ENCODE peak calls at places on chromosomes 11 and 22, in ten cellular contexts. X is Caco-2; M is SJSA1; A is fibroblast of lung; J is left lung; G is A549; L is heart left ventricle; D is body of pancreas; V is CD8-positive, alpha-beta T cell; O is cardiac fibroblast. P is an unnamed sample.

GRCh38 chr11:14789879-14790484 is 102.0 kb downstream of the CYP2R1 start:
- DNase-seq in M (no peak), G (no peak), O (peak; percentile 48), J (no peak), X (no peak), A (no peak), V (no peak), D (no peak), L (no peak), P (peak; percentile 61)

GRCh38 chr11:114219559-114220349 is 76.4 kb upstream of the NNMT start:
- DNase-seq in L (no peak), A (peak; percentile 66), J (no peak), O (peak; percentile 95), D (no peak), X (no peak), M (no peak), G (no peak), V (no peak), P (peak; percentile 38)

GRCh38 chr11:32333335-32333991 is 101.9 kb downstream of the WT1 start:
- DNase-seq in A (peak; percentile 64), M (no peak), D (peak; percentile 77), G (peak; percentile 73), J (peak; percentile 63), X (no peak), L (peak; percentile 45), O (peak; percentile 61), V (peak; percentile 12), P (peak; percentile 76)

GRCh38 chr11:15557831-15558230 is 443.1 kb downstream of the INSC start:
- DNase-seq in L (no peak), V (no peak), M (no peak), A (no peak), J (no peak), G (no peak), X (no peak), D (no peak), O (no peak), P (no peak)

GRCh38 chr11:102485095-102485722 is 32.6 kb upstream of the TMEM123 start:
- DNase-seq in M (no peak), D (no peak), X (no peak), O (peak; percentile 34), A (no peak), J (no peak), G (no peak), L (no peak), V (no peak), P (peak; percentile 21)

GRCh38 chr11:4863893-4864292 is 14.9 kb upstream of the OR51S1 start:
- DNase-seq in M (no peak), D (no peak), L (no peak), J (no peak), V (no peak), X (no peak), G (no peak), O (no peak), A (no peak), P (no peak)

GRCh38 chr11:123255909-123256308 is 60.9 kb upstream of the CLMP start:
- DNase-seq in D (no peak), V (no peak), X (no peak), A (no peak), O (no peak), M (no peak), L (no peak), G (no peak), J (no peak), P (no peak)

GRCh38 chr11:114822038-114822437 is 143.7 kb downstream of the NXPE2 start:
- DNase-seq in J (no peak), O (no peak), D (no peak), X (no peak), L (no peak), A (no peak), M (no peak), V (no peak), G (no peak), P (no peak)

GRCh38 chr11:134098566-134099184 is 29.8 kb downstream of the JAM3 start:
- DNase-seq in G (no peak), J (no peak), L (no peak), X (no peak), D (no peak), A (no peak), V (no peak), M (no peak), O (no peak), P (no peak)

GRCh38 chr11:67670316-67671210 is 3.9 kb downstream of the ALDH3B2 start:
- DNase-seq in M (no peak), X (peak; percentile 57), V (no peak), J (no peak), O (no peak), G (no peak), A (no peak), D (no peak), L (no peak), P (no peak)

GRCh38 chr11:3867209-3868071 is 12.0 kb downstream of the STIM1 start:
- DNase-seq in X (no peak), D (peak; percentile 54), J (no peak), G (no peak), O (peak; percentile 53), M (no peak), L (peak; percentile 65), A (peak; percentile 12), V (no peak), P (no peak)

GRCh38 chr11:67048515-67048914 is 8.1 kb upstream of the RHOD start:
- DNase-seq in O (no peak), V (no peak), X (no peak), J (no peak), D (no peak), L (no peak), A (no peak), G (no peak), M (no peak), P (no peak)

GRCh38 chr11:23201936-23202522 is 341.8 kb upstream of the CCDC179 start:
- DNase-seq in V (no peak), O (no peak), A (no peak), G (no peak), D (no peak), M (no peak), L (no peak), X (no peak), J (no peak), P (no peak)

GRCh38 chr11:57181678-57182305 is at the start of gene LRRC55:
- DNase-seq in L (no peak), O (no peak), A (no peak), X (no peak), D (no peak), J (no peak), M (no peak), V (no peak), G (no peak), P (no peak)

DNA sequence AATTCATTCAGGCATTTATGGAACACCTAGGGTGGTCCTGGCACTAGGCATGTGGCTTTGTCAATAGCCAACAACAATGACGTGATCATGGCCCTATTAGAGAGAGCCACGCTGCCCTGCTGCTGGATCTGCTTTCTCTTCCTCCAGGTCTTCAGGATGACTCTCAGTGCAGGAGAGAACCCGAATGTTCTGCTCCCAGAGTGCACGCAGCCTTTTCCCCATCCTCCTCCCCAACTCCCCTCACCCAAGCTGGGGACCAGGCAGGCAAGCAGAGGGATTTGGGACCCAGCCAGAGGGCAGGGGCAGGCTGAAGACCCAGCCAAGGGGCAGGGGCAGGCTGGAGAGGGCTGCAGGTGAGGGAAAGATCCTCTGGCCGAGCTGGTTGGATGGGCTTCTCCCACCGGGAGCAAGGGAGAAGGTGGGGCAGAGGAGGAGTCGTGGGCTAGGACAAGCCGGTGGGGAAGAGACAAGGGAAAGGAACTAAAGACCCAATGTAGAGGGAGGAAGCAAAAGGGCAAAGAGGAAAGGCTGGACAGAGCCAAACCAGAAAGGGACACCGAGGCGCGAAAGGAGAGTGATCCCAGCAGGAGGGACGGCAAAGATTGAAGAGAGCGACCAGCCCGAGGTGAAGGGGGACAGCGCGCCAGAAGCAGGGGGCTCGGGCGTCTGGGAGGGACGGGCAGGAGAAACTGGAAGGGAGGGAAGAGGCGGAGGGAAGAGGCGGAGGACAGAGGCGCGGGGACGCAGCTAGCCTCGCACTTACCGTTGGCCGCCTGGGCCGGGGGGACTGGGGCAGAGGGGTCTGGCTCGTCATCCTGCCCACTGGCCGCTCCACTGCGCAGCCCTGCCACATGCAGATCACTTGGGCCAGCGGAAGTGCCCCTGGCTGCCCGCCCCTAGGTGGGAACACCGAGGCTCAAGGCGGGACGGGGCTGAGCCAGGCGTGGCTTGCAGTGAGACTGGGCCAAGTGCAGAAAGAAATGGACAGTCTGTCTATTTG is at the start of gene KCTD14:
- DNase-seq in M (peak; percentile 35), D (peak; percentile 79), V (no peak), X (peak; percentile 64), G (no peak), A (no peak), L (no peak), O (peak; percentile 11), J (no peak), P (no peak)
- H3K4me3 ChIP-seq in M (peak within 1 kb of the TSS; percentile 46), D (peak within 1 kb of the TSS; percentile 58), V (no peak within 1 kb of the TSS), X (peak within 1 kb of the TSS; percentile 68), G (peak within 1 kb of the TSS; percentile 37), A (peak within 1 kb of the TSS; percentile 56), L (peak within 1 kb of the TSS; percentile 39), O (peak within 1 kb of the TSS; percentile 57), J (peak within 1 kb of the TSS; percentile 45), P (peak within 1 kb of the TSS; percentile 75)

DNA sequence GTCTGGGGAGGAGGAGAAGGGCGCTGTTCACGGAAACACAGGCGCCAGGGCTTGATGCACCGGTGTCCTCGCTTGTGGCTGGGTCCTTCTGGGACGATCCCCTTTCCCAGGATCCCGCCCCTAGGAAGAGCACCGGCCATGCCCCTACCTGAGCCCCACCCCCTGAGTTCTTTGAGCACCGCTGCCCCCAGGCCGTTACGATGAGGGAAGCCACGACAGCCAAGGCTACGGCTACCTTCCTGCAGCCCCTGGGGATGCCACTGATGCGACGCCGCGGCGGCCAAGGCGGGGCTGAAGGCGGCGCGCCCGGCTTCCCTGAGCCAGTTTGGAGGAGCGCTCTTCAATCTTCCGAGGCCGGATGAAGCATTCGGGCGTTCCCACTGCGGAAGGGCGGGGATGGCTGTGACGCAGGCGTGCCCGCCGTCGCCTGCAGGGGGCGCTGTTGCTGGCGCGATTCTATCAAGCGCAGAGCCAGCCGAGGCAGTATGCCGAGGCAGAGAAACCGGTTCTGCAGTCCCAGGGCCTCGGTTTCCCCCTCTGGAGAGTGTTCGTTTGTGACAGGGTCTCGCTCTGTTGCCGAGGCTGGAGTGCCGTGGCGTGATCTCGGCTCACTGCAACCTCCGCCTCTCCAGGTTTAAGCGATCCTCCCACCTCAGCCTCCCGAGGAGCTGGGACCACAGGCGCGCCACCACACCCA is 9.7 kb upstream of the NEFH start:
- DNase-seq in X (peak; percentile 65), V (peak; percentile 75), L (peak; percentile 44), M (peak; percentile 9), J (peak; percentile 54), A (peak; percentile 20), G (peak; percentile 66), O (peak; percentile 68), D (peak; percentile 63), P (no peak)
- H3K4me3 ChIP-seq in X (peak overlapping the region; percentile 43), V (no peak overlapping the region), L (peak overlapping the region; percentile 33), M (no peak overlapping the region), J (peak overlapping the region; percentile 25), A (no peak overlapping the region), G (peak overlapping the region; percentile 51), O (peak overlapping the region; percentile 41), D (no peak overlapping the region), P (peak overlapping the region; percentile 62)

GRCh38 chr11:64007629-64008282 is 21.5 kb downstream of the OTUB1 start:
- DNase-seq in G (peak; percentile 86), L (peak; percentile 76), J (peak; percentile 78), D (peak; percentile 83), V (no peak), X (no peak), O (peak; percentile 38), A (no peak), M (no peak), P (peak; percentile 16)
- H3K4me3 ChIP-seq in G (peak overlapping the region; percentile 42), L (peak overlapping the region; percentile 43), J (peak overlapping the region; percentile 42), D (no peak overlapping the region), V (peak overlapping the region; percentile 41), X (no peak overlapping the region), O (peak overlapping the region; percentile 48), A (peak overlapping the region; percentile 46), M (no peak overlapping the region), P (peak overlapping the region; percentile 73)

GRCh38 chr11:12251651-12252560 is 125.5 kb upstream of the PARVA start:
- DNase-seq in A (no peak), O (no peak), D (no peak), L (no peak), X (no peak), J (no peak), M (no peak), G (no peak), V (no peak), P (no peak)
- H3K4me3 ChIP-seq in A (no peak overlapping the region), O (no peak overlapping the region), D (no peak overlapping the region), L (no peak overlapping the region), X (no peak overlapping the region), J (no peak overlapping the region), M (no peak overlapping the region), G (no peak overlapping the region), V (no peak overlapping the region), P (no peak overlapping the region)